ENCODE peak calls at places on chromosomes 13 and 19, in ten cellular contexts. C, J, R, Y, H, E, V, Z, O and K are unnamed samples.
A peak's percentile ranks its signal among the peaks of the same experiment; 100 is the strongest.

GRCh38 chr13:33383724-33384577 is 98.4 kb upstream of the STARD13 start:
- DNase-seq in C (no peak), J (no peak), R (no peak), Y (no peak), H (no peak), E (no peak), V (no peak), Z (no peak), O (no peak), K (no peak)

GRCh38 chr13:39637890-39638289 is 17.6 kb upstream of the COG6 start:
- DNase-seq in C (no peak), J (no peak), R (no peak), Y (no peak), H (no peak), E (no peak), V (no peak), Z (no peak), O (no peak), K (no peak)

GRCh38 chr13:48542581-48543341 is 9.9 kb upstream of the RCBTB2 start:
- DNase-seq in C (no peak), J (no peak), R (peak; percentile 46), Y (no peak), H (no peak), E (no peak), V (no peak), Z (peak; percentile 41), O (no peak), K (no peak)

GRCh38 chr13:99135591-99135990 is 65.1 kb upstream of the UBAC2 start:
- DNase-seq in C (no peak), J (no peak), R (no peak), Y (no peak), H (no peak), E (no peak), V (no peak), Z (no peak), O (no peak), K (no peak)

GRCh38 chr19:38517321-38517720 is 83.8 kb downstream of the RYR1 start:
- DNase-seq in C (no peak), J (no peak), R (no peak), Y (no peak), H (no peak), E (no peak), V (no peak), Z (no peak), O (no peak), K (no peak)

GRCh38 chr13:105603283-105603682 is 932.2 kb downstream of the EFNB2 start:
- DNase-seq in C (no peak), J (no peak), R (peak; percentile 35), Y (no peak), H (no peak), E (no peak), V (no peak), Z (no peak), O (no peak), K (no peak)

GRCh38 chr19:40659566-40659965 is 30.9 kb downstream of the NUMBL start:
- DNase-seq in C (no peak), J (no peak), R (no peak), Y (no peak), H (no peak), E (no peak), V (no peak), Z (no peak), O (no peak), K (no peak)

GRCh38 chr13:81874681-81875661 is 1534.0 kb upstream of the SPRY2 start:
- DNase-seq in C (no peak), J (no peak), R (no peak), Y (no peak), H (no peak), E (no peak), V (no peak), Z (peak; percentile 53), O (peak; percentile 14), K (no peak)

GRCh38 chr19:6580313-6580712 is 10.6 kb downstream of the CD70 start:
- DNase-seq in C (no peak), J (no peak), R (no peak), Y (peak; percentile 8), H (no peak), E (no peak), V (no peak), Z (no peak), O (peak; percentile 98), K (no peak)

GRCh38 chr13:27375686-27376326 is 48.6 kb upstream of the GTF3A start:
- DNase-seq in C (no peak), J (peak; percentile 78), R (peak; percentile 12), Y (peak; percentile 11), H (peak; percentile 54), E (peak; percentile 58), V (peak; percentile 53), Z (peak; percentile 85), O (peak; percentile 69), K (peak; percentile 43)

GRCh38 chr19:38385057-38385803 is 2.6 kb downstream of the GGN start:
- DNase-seq in C (no peak), J (no peak), R (no peak), Y (no peak), H (no peak), E (no peak), V (no peak), Z (no peak), O (no peak), K (no peak)

GRCh38 chr13:87820221-87820620 is 149.1 kb downstream of the SLITRK5 start:
- DNase-seq in C (no peak), J (no peak), R (no peak), Y (no peak), H (no peak), E (no peak), V (no peak), Z (no peak), O (no peak), K (no peak)

GRCh38 chr13:100658363-100658762 is 16.2 kb downstream of the TMTC4 start:
- DNase-seq in C (no peak), J (peak; percentile 11), R (no peak), Y (no peak), H (no peak), E (peak; percentile 32), V (no peak), Z (no peak), O (no peak), K (peak; percentile 65)

GRCh38 chr13:79481685-79482052 is 714 bp downstream of the NDFIP2 start:
- DNase-seq in C (no peak), J (peak; percentile 5), R (peak; percentile 37), Y (no peak), H (peak; percentile 34), E (no peak), V (peak; percentile 20), Z (peak; percentile 21), O (no peak), K (peak; percentile 47)

GRCh38 chr19:29277107-29277506 is 64.2 kb upstream of the UQCRFS1 start:
- DNase-seq in C (no peak), J (peak; percentile 13), R (no peak), Y (no peak), H (peak; percentile 36), E (peak; percentile 71), V (peak; percentile 16), Z (peak; percentile 46), O (peak; percentile 71), K (peak; percentile 66)

GRCh38 chr13:20165417-20166257 is 4.8 kb upstream of the GJA3 start:
- DNase-seq in C (no peak), J (no peak), R (peak; percentile 17), Y (no peak), H (no peak), E (no peak), V (no peak), Z (no peak), O (no peak), K (no peak)

GRCh38 chr13:95833713-95834112 is 156.8 kb downstream of the DNAJC3 start:
- DNase-seq in C (no peak), J (no peak), R (no peak), Y (peak; percentile 8), H (no peak), E (no peak), V (no peak), Z (no peak), O (peak; percentile 16), K (no peak)

GRCh38 chr19:6564393-6564792 is 26.6 kb downstream of the CD70 start:
- DNase-seq in C (no peak), J (no peak), R (no peak), Y (no peak), H (no peak), E (peak; percentile 47), V (no peak), Z (no peak), O (peak; percentile 48), K (peak; percentile 21)

GRCh38 chr13:25943666-25944065 is 108.2 kb downstream of the SHISA2 start:
- DNase-seq in C (no peak), J (no peak), R (no peak), Y (no peak), H (no peak), E (no peak), V (no peak), Z (no peak), O (no peak), K (no peak)